ENCODE peak calls at places on chromosome 1, in four cellular contexts. Y, P, E and V are unnamed samples.

GRCh38 chr1:200130552-200130951 is 103.0 kb downstream of the NR5A2 start:
- DNase-seq in Y (no peak), P (no peak), E (no peak), V (no peak)

GRCh38 chr1:3545363-3546047 is 65.8 kb downstream of the MEGF6 start:
- DNase-seq in Y (no peak), P (no peak), E (no peak), V (peak)

GRCh38 chr1:156014829-156015228 is 5.9 kb downstream of the SSR2 start:
- DNase-seq in Y (no peak), P (no peak), E (no peak), V (no peak)

GRCh38 chr1:98325646-98326441 is 335.7 kb upstream of the SNX7 start:
- DNase-seq in Y (no peak), P (no peak), E (peak), V (no peak)

GRCh38 chr1:118151312-118151937 is 33.6 kb downstream of the SPAG17 start:
- DNase-seq in Y (peak), P (peak), E (peak), V (peak)

GRCh38 chr1:35470964-35471613 is 86.1 kb downstream of the KIAA0319L start:
- DNase-seq in Y (no peak), P (no peak), E (no peak), V (no peak)

GRCh38 chr1:185603158-185603557 is 131.0 kb upstream of the HMCN1 start:
- DNase-seq in Y (no peak), P (peak), E (no peak), V (no peak)

GRCh38 chr1:89633103-89633744 is at the start of gene LRRC8C:
- DNase-seq in Y (peak), P (no peak), E (no peak), V (peak)

GRCh38 chr1:166952002-166952746 is 23.2 kb downstream of the ILDR2 start:
- DNase-seq in Y (no peak), P (no peak), E (peak), V (no peak)

GRCh38 chr1:230753191-230753585 is 6.0 kb downstream of the CAPN9 start:
- DNase-seq in Y (no peak), P (no peak), E (no peak), V (no peak)
- TF ChIP-seq TCF7 in Y (no peak), P (no peak), E (no peak), V (no peak)

DNA sequence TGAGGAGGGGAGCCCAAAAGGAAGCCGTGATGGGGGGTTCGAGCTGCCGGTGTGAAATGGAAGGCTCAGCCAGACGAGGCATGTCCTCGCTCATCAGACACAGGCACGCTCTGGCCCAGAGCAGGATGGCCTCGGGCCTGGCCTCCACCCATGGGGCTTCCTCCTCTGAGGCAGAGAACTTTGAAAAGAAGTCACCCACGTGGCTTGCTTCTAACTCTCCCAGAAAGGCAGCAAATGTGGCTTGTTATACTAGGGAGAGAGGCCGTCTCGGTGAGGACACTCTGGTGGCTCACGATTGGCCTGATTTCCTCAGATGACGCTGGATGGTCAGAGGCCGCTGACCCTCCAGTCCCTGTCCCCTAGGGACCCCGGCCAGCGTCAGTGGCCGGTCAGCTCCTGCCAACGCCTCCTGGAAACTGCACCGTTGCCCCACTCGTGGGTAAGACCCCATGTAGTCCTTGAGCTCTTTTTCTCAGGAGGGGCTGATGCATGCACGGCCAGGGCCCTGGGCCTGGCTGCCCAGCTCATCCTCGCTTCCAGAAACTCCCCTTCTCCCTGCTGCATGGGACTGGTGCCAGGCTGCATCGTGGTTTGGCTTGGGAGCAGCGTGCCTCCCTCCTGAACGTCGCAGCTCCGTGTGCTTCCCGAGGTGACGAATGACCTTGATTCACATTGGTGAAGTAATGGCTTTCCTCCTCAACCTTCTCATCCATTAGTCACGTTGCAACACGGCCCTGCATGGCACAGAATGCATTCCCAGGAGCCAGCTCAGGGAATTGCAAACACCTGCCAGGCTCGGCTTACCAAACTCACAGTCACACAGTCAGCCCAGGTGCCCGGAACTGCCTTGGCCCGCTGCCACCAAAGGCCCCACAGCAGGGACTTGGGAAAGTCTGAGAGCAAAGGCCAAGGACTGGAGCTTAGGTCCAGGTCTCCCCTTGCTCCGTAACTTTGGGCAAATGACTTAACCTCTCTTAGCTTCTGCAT is 58.8 kb downstream of the TOMM20 start:
- DNase-seq in Y (no peak), P (no peak), E (peak), V (no peak)
- TF ChIP-seq TCF7 in Y (no peak), P (no peak), E (no peak), V (no peak)

GRCh38 chr1:21652101-21652936 is 16.8 kb downstream of the RAP1GAP start:
- DNase-seq in Y (no peak), P (no peak), E (no peak), V (peak)
- TF ChIP-seq TCF7 in Y (no peak), P (no peak), E (no peak), V (no peak)

GRCh38 chr1:1921901-1922753 is 3.0 kb upstream of the TMEM52 start:
- DNase-seq in Y (no peak), P (no peak), E (no peak), V (no peak)

GRCh38 chr1:1924849-1925248 is 5.8 kb upstream of the TMEM52 start:
- DNase-seq in Y (no peak), P (no peak), E (no peak), V (no peak)

GRCh38 chr1:1924378-1924777 is 5.3 kb upstream of the TMEM52 start:
- DNase-seq in Y (no peak), P (no peak), E (no peak), V (no peak)

GRCh38 chr1:1922782-1923680 is 4.0 kb upstream of the TMEM52 start:
- DNase-seq in Y (peak), P (no peak), E (peak), V (no peak)

DNA sequence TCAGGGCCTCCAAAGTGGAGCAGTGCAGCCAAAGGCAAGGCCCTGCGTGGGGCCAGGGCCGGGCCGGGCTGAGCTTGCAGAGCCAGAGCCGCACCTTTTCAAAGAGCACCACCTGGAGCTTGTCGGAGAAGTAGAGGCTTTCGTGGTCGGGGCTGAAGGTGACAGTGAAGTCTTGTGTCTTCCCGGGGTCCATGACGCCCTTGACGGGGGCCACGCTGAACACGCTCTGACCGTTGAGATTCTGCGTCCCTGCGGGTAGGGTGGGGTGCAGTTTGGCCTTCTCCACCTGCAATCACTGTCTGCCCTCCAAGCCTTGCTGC is 4.6 kb upstream of the TMEM52 start:
- DNase-seq in Y (no peak), P (no peak), E (no peak), V (no peak)
- TF ChIP-seq TCF7 in Y (no peak), P (no peak), E (no peak), V (no peak)

GRCh38 chr1:194296201-194296600 is 1109.8 kb upstream of the B3GALT2 start:
- DNase-seq in Y (no peak), P (no peak), E (no peak), V (no peak)

GRCh38 chr1:194297100-194297499 is 1110.7 kb upstream of the B3GALT2 start:
- DNase-seq in Y (no peak), P (no peak), E (no peak), V (no peak)

GRCh38 chr1:194297999-194298598 is 1111.7 kb upstream of the B3GALT2 start:
- DNase-seq in Y (no peak), P (no peak), E (no peak), V (no peak)

GRCh38 chr1:194294006-194294405 is 1107.6 kb upstream of the B3GALT2 start:
- DNase-seq in Y (no peak), P (no peak), E (no peak), V (no peak)

GRCh38 chr1:194295690-194296089 is 1109.3 kb upstream of the B3GALT2 start:
- DNase-seq in Y (peak), P (no peak), E (peak), V (no peak)
- TF ChIP-seq TCF7 in Y (no peak), P (no peak), E (no peak), V (no peak)

GRCh38 chr1:54559771-54560231 is 11.8 kb downstream of the ACOT11 start:
- DNase-seq in Y (no peak), P (no peak), E (no peak), V (no peak)

GRCh38 chr1:54565113-54565501 is 17.1 kb downstream of the ACOT11 start:
- DNase-seq in Y (peak), P (no peak), E (peak), V (no peak)

GRCh38 chr1:54566438-54567141 is 18.6 kb downstream of the ACOT11 start:
- DNase-seq in Y (no peak), P (no peak), E (no peak), V (no peak)

GRCh38 chr1:54567961-54568360 is 19.9 kb downstream of the ACOT11 start:
- DNase-seq in Y (no peak), P (no peak), E (no peak), V (no peak)

GRCh38 chr1:54564312-54565112 is 16.5 kb downstream of the ACOT11 start:
- DNase-seq in Y (no peak), P (no peak), E (no peak), V (peak)
- TF ChIP-seq TCF7 in Y (no peak), P (no peak), E (no peak), V (no peak)

DNA sequence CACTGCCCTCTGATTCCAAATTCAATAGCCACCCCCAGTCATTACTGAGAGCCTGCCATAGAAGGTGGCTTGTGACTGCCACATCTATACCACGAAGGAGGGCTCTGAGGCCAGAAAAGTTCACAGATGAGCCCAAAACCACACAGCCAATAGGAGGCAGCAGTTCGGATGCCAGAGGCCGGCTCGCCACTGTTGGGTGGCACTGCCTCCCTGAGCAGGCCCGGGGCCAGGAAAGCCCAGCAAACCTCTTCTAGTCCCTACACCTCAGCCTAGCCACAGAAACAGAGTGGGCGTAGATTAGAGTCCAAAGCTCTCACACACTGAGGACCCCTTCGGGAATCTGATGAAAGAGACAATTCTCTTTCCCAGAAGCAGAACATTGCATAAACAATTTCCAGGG is 5.9 kb upstream of the CAMK2N1 start:
- DNase-seq in Y (no peak), P (no peak), E (no peak), V (no peak)
- TF ChIP-seq TCF7 in Y (no peak), P (no peak), E (no peak), V (no peak)

GRCh38 chr1:184283999-184284398 is 102.8 kb upstream of the C1orf21 start:
- DNase-seq in Y (no peak), P (no peak), E (no peak), V (no peak)
- TF ChIP-seq TCF7 in Y (no peak), P (no peak), E (no peak), V (no peak)